ENCODE peak calls at places on chromosomes 6 and 20, in five cellular contexts. X, W, U, H and L are unnamed samples.

GRCh38 chr20:44600758-44601562 is 18.6 kb downstream of the PKIG start:
- DNase-seq in U (no peak), W (peak), X (no peak), H (no peak), L (no peak)

GRCh38 chr6:89434954-89435353 is 2.0 kb downstream of the ANKRD6 start:
- DNase-seq in H (no peak), U (no peak), X (no peak), W (no peak), L (no peak)

GRCh38 chr6:116253188-116253504 is 729 bp downstream of the TSPYL4 start:
- DNase-seq in W (no peak), U (no peak), H (no peak), X (no peak), L (no peak)

GRCh38 chr6:168516941-168517741 is 76.2 kb downstream of the SMOC2 start:
- DNase-seq in X (no peak), H (no peak), U (no peak), W (no peak), L (no peak)

GRCh38 chr6:1903780-1904493 is 294.2 kb downstream of the FOXC1 start:
- DNase-seq in X (no peak), U (peak), W (no peak), H (no peak), L (no peak)

GRCh38 chr20:7980332-7981046 is 39.1 kb downstream of the TMX4 start:
- DNase-seq in X (peak), W (peak), U (peak), H (peak), L (no peak)

GRCh38 chr20:57451759-57452661 is 60.8 kb downstream of the RBM38 start:
- DNase-seq in W (no peak), X (no peak), U (no peak), H (peak), L (no peak)

GRCh38 chr6:111774346-111774703 is 98.9 kb downstream of the FYN start:
- DNase-seq in W (no peak), U (no peak), H (no peak), X (no peak), L (no peak)

GRCh38 chr20:49603209-49603627 is 35.3 kb upstream of the PTGIS start:
- DNase-seq in U (peak), X (no peak), W (peak), H (no peak), L (no peak)

GRCh38 chr6:107692351-107692750 is 131.8 kb downstream of the SCML4 start:
- DNase-seq in H (no peak), W (peak), U (no peak), X (no peak), L (no peak)

GRCh38 chr6:81613606-81614005 is 138.9 kb downstream of the TENT5A start:
- DNase-seq in U (no peak), X (no peak), W (peak), H (no peak), L (no peak)

GRCh38 chr6:119350202-119351004 is 842 bp upstream of the MAN1A1 start:
- DNase-seq in H (no peak), U (peak), X (no peak), W (peak), L (no peak)

GRCh38 chr6:120320481-120321162 is 971.1 kb upstream of the MAN1A1 start:
- DNase-seq in H (no peak), X (no peak), U (no peak), W (no peak), L (no peak)

GRCh38 chr6:26501482-26501986 is 1.4 kb downstream of the BTN1A1 start:
- DNase-seq in H (no peak), W (peak), U (peak), X (no peak), L (no peak)

GRCh38 chr20:44422083-44422482 is 53.6 kb upstream of the TTPAL start:
- DNase-seq in X (no peak), U (no peak), H (peak), W (peak), L (no peak)

GRCh38 chr20:59002388-59002787 is 4.7 kb downstream of the CTSZ start:
- DNase-seq in U (no peak), X (no peak), H (no peak), W (no peak), L (no peak)
- TF ChIP-seq RCOR1 in U (no peak), X (no peak), H (no peak), W (no peak), L (no peak)

GRCh38 chr6:16687045-16687444 is 74.2 kb downstream of the ATXN1 start:
- DNase-seq in W (no peak), X (no peak), H (no peak), U (no peak), L (no peak)

GRCh38 chr6:16684195-16684689 is 77.0 kb downstream of the ATXN1 start:
- DNase-seq in U (no peak), W (no peak), X (no peak), H (no peak), L (no peak)

GRCh38 chr6:16681260-16681873 is 79.9 kb downstream of the ATXN1 start:
- DNase-seq in X (peak), H (no peak), U (no peak), W (peak), L (no peak)

GRCh38 chr6:16683524-16684194 is 77.6 kb downstream of the ATXN1 start:
- DNase-seq in H (no peak), U (no peak), W (peak), X (no peak), L (no peak)

DNA sequence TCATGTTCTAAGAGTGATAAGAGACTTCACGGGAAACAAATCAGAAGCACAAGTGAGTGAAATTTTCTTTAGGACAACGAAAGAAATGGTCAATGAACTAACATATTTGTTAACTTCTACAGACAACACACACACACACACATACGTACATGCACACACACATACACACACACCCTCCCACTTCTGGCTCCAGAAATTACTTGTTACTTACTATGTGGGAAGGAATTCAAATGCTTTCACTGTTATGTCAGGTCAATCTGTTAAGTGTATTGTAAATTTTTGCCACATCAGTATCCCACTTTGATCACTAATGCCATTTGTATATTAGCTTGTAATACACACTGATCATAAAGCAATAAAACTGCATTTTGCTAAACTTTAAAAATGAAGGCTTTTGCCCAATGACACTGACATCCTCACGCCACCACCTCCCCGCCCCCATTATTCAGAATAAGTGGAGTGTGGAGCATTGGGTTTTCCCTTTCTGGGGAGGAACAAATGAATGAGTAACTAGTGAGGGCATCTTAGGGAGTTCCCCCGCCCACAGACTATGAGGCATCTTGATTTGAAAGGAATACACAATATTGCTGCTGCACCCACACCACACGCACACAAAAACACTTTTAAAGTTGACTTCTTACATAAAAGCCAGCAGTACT is 76.2 kb downstream of the ATXN1 start:
- DNase-seq in U (no peak), W (peak), H (no peak), X (no peak), L (peak)
- TF ChIP-seq RCOR1 in U (no peak), W (no peak), H (no peak), X (no peak), L (peak)

DNA sequence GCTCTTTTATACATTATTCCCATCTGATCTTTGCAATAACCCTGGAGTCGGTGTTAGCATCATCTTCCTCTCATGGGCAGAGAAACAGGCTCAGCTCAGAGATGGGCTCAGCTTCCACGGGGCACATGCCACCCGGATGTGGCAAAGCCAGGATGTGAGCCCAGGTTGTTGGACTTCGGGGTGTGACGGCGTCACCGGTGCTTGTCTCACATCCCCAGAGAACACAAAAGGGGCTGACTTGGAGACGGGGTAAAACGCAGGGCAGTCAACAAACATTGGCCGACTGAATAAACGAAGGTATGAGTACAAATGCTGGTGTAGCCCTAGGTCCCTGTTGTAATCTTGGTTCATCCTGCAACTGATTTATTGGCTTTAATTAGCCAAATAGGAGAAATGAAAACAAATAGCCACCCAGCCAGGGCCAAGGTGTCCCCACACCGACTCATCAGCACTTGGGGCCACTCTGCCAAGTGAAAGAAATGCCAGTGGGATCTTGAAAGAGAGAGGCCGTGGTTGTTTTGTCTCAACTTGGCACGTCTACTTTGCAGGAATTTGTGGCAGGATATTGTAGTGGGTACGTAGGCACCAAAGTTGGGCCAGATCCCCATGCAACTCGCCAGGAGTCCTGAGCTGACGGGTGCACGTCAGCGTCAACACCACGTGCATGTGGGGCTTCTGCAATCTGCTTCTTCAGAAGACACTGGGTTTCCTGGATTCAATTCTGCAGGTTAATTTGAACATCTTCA is 42.8 kb downstream of the APCDD1L start:
- DNase-seq in X (no peak), U (no peak), H (no peak), W (no peak), L (no peak)
- TF ChIP-seq RCOR1 in X (no peak), U (no peak), H (no peak), W (no peak), L (no peak)

GRCh38 chr20:63735859-63736718 is at the start of gene LIME1:
- DNase-seq in X (no peak), H (peak), W (no peak), U (peak), L (no peak)
- TF ChIP-seq RCOR1 in X (no peak), H (no peak), W (no peak), U (no peak), L (no peak)

GRCh38 chr20:3843490-3843889 is 3.1 kb upstream of the MAVS start:
- DNase-seq in H (peak), U (no peak), X (peak), W (peak), L (no peak)
- TF ChIP-seq RCOR1 in H (no peak), U (no peak), X (no peak), W (no peak), L (no peak)

GRCh38 chr6:41937881-41938574 is 3.6 kb downstream of the CCND3 start:
- DNase-seq in U (no peak), H (no peak), X (no peak), W (no peak), L (no peak)
- TF ChIP-seq RCOR1 in U (no peak), H (no peak), X (no peak), W (no peak), L (no peak)

GRCh38 chr6:169806718-169807117 is 55.3 kb downstream of the ERMARD start:
- DNase-seq in H (no peak), U (no peak), X (no peak), W (no peak), L (no peak)
- TF ChIP-seq RCOR1 in H (no peak), U (no peak), X (no peak), W (no peak), L (no peak)

DNA sequence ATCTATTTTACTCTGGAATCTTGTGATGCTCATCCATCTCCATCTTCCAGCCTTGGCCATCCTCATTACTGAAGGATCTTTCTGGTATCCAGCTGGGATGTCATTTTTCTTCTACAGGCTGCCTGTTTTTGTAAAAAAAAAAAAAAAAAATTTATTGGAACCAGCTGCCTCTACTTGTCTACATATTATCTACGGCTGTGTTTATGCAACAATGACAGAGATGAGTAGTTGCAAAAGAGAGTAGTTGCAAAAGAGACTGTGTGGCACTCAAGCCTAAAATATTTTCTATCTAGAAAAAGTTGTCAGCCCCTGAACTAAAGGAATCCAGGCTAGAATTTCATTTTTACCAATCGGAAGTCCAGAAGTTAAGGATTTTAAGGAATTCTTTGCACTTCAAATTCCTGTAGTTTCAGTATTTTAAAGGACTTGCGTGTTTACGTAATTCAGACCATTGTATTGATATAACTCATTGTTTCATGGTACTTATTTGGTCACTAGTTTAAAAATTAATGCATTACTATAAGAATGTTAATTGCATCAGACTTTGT is 38.6 kb upstream of the PLCG1 start:
- DNase-seq in U (peak), X (no peak), H (no peak), W (peak), L (no peak)
- TF ChIP-seq RCOR1 in U (peak), X (no peak), H (no peak), W (no peak), L (no peak)